ENCODE peak calls at places on chromosomes 16 and 17, in eight cellular contexts. O is GM12892; P is stimulated activated CD4-positive, alpha-beta T cell treated with anti-CD3 and anti-CD28 coated beads, Interleukin-12 subunit alpha, Interleukin-12 subunit beta, amount 100 ng/mL, for 48 hours; B is kidney tubule cell; Q is M059J; Y is GM03348; E is H7; A is NCI-H748 treated with DMSO at 0.1 percent for 48 hours. X is an unnamed sample.

GRCh38 chr16:46970089-46970488 is 3.4 kb downstream of the DNAJA2 start:
- DNase-seq in A (no peak), O (no peak), Q (peak), Y (no peak), P (no peak), E (no peak), B (peak), X (peak)

GRCh38 chr17:76404976-76405563 is 20.7 kb downstream of the SPHK1 start:
- DNase-seq in E (no peak), B (no peak), A (no peak), O (no peak), P (no peak), Q (no peak), Y (no peak), X (no peak)

GRCh38 chr17:34236341-34236892 is 18.7 kb upstream of the CCL2 start:
- DNase-seq in P (no peak), O (no peak), Y (no peak), A (no peak), B (no peak), E (no peak), Q (no peak), X (no peak)

GRCh38 chr17:49406791-49407190 is 7.9 kb downstream of the PHB1 start:
- DNase-seq in B (no peak), Y (no peak), Q (no peak), P (no peak), O (no peak), E (no peak), A (no peak), X (no peak)

GRCh38 chr17:21041753-21042433 is 918 bp downstream of the USP22 start:
- DNase-seq in Y (peak), O (peak), Q (peak), B (peak), E (peak), A (peak), P (peak), X (peak)

GRCh38 chr17:55601874-55602364 is 90.7 kb upstream of the SMIM36 start:
- DNase-seq in Y (peak), B (peak), Q (peak), A (no peak), E (peak), O (no peak), P (peak), X (no peak)

GRCh38 chr17:40597168-40598020 is 32.1 kb upstream of the CCR7 start:
- DNase-seq in B (no peak), O (no peak), A (no peak), P (no peak), Q (no peak), E (no peak), Y (no peak), X (no peak)

GRCh38 chr17:19348081-19348650 is 14.4 kb downstream of the B9D1 start:
- DNase-seq in E (peak), P (no peak), Q (no peak), B (no peak), Y (no peak), A (no peak), O (no peak), X (no peak)

GRCh38 chr17:14321476-14321949 is 20.6 kb downstream of the HS3ST3B1 start:
- DNase-seq in P (no peak), Y (no peak), O (no peak), E (no peak), A (no peak), Q (peak), B (no peak), X (no peak)

GRCh38 chr17:48209973-48210372 is 102.4 kb downstream of the SNX11 start:
- DNase-seq in P (no peak), E (no peak), B (no peak), Y (no peak), Q (no peak), A (no peak), O (no peak), X (no peak)

GRCh38 chr17:61058066-61058465 is 341.6 kb upstream of the TBX2 start:
- DNase-seq in P (no peak), O (no peak), E (no peak), A (no peak), B (no peak), Y (no peak), Q (no peak), X (no peak)

GRCh38 chr16:12811441-12812198 is 7.9 kb upstream of the CPPED1 start:
- DNase-seq in A (no peak), E (no peak), P (no peak), Y (no peak), Q (peak), B (no peak), O (no peak), X (peak)

GRCh38 chr16:84453061-84453752 is 51.3 kb downstream of the MEAK7 start:
- DNase-seq in A (no peak), Y (no peak), E (peak), Q (no peak), O (no peak), B (no peak), P (no peak), X (no peak)

GRCh38 chr16:67268136-67268579 is 11.2 kb upstream of the PLEKHG4 start:
- DNase-seq in O (no peak), P (no peak), A (no peak), E (no peak), B (peak), Y (peak), Q (peak), X (no peak)

GRCh38 chr17:31621566-31621965 is 230.1 kb downstream of the RAB11FIP4 start:
- DNase-seq in P (no peak), Q (no peak), O (no peak), E (no peak), Y (no peak), B (no peak), A (no peak), X (no peak)

GRCh38 chr17:35612924-35613521 is 25.9 kb downstream of the AP2B1 start:
- DNase-seq in E (peak), Y (peak), A (peak), Q (peak), B (peak), O (no peak), P (peak), X (peak)

GRCh38 chr16:66649636-66650205 is 45.2 kb downstream of the CMTM3 start:
- DNase-seq in Y (no peak), A (no peak), P (no peak), E (no peak), O (no peak), B (no peak), Q (no peak), X (no peak)

GRCh38 chr17:78709688-78710290 is 72.3 kb downstream of the CYTH1 start:
- DNase-seq in P (no peak), Y (no peak), E (no peak), B (no peak), O (no peak), Q (no peak), A (no peak), X (no peak)

GRCh38 chr17:5049314-5049819 is 14.1 kb upstream of the SLC52A1 start:
- DNase-seq in Y (no peak), A (no peak), O (no peak), B (peak), Q (no peak), E (no peak), P (no peak), X (no peak)

GRCh38 chr17:79790805-79791353 is 6.0 kb downstream of the CBX8 start:
- DNase-seq in Q (no peak), Y (no peak), B (no peak), O (no peak), P (no peak), A (no peak), E (peak), X (no peak)

GRCh38 chr17:5416886-5417285 is 2.6 kb downstream of the NUP88 start:
- DNase-seq in O (no peak), Q (no peak), Y (no peak), A (no peak), P (no peak), E (no peak), B (no peak), X (no peak)

GRCh38 chr17:82435601-82436583 is 14.7 kb downstream of the CYBC1 start:
- DNase-seq in B (peak), A (no peak), Q (no peak), O (no peak), E (peak), Y (no peak), P (no peak), X (no peak)

GRCh38 chr17:78498848-78499247 is 78.3 kb downstream of the DNAH17 start:
- DNase-seq in E (peak), Q (no peak), O (no peak), A (no peak), B (no peak), Y (no peak), P (no peak), X (no peak)

GRCh38 chr16:716250-716607 is 1.3 kb downstream of the METRN start:
- DNase-seq in E (peak), Y (peak), O (no peak), P (no peak), B (peak), A (no peak), Q (peak), X (peak)

GRCh38 chr17:5078106-5079028 is at the start of gene ZFP3:
- DNase-seq in B (peak), A (peak), E (peak), Q (peak), P (peak), Y (peak), O (peak), X (peak)

GRCh38 chr16:65908568-65908967 is 457.9 kb upstream of the CDH5 start:
- DNase-seq in B (no peak), O (no peak), A (no peak), Q (no peak), E (peak), P (no peak), Y (no peak), X (peak)

GRCh38 chr17:7237761-7238417 is 1.4 kb downstream of the PHF23 start:
- DNase-seq in O (peak), B (peak), Y (peak), E (peak), Q (peak), P (peak), A (no peak), X (peak)

GRCh38 chr17:66726371-66726770 is 108.5 kb upstream of the CACNG5 start:
- DNase-seq in P (no peak), E (no peak), A (no peak), Q (no peak), Y (no peak), B (no peak), O (no peak), X (no peak)